ENCODE peak calls at places on chromosomes 11 and 22, in nine cellular contexts. One of them, this sample, is unnamed.

GRCh38 chr11:71309181-71309580 is 56.8 kb upstream of the SHANK2 start:
- DNase-seq in IMR-90: no peak
- DNase-seq in heart left ventricle: no peak
- DNase-seq in uterus: no peak
- DNase-seq in tibial nerve: no peak
- DNase-seq in HCT116: no peak
- DNase-seq in H1: no peak
- DNase-seq in gastrocnemius medialis: no peak
- DNase-seq in right lobe of liver: peak
- DNase-seq in this sample: peak

GRCh38 chr11:116727990-116728389 is 44.8 kb downstream of the BUD13 start:
- DNase-seq in IMR-90: no peak
- DNase-seq in heart left ventricle: no peak
- DNase-seq in uterus: no peak
- DNase-seq in tibial nerve: no peak
- DNase-seq in HCT116: no peak
- DNase-seq in H1: no peak
- DNase-seq in gastrocnemius medialis: no peak
- DNase-seq in right lobe of liver: no peak
- DNase-seq in this sample: no peak

GRCh38 chr22:33539902-33540751 is 380.1 kb downstream of the LARGE1 start:
- DNase-seq in IMR-90: peak
- DNase-seq in heart left ventricle: peak
- DNase-seq in uterus: peak
- DNase-seq in tibial nerve: peak
- DNase-seq in HCT116: no peak
- DNase-seq in H1: no peak
- DNase-seq in gastrocnemius medialis: peak
- DNase-seq in right lobe of liver: peak
- DNase-seq in this sample: peak

GRCh38 chr11:12433571-12434061 is 56.2 kb downstream of the PARVA start:
- DNase-seq in IMR-90: peak
- DNase-seq in heart left ventricle: no peak
- DNase-seq in uterus: no peak
- DNase-seq in tibial nerve: no peak
- DNase-seq in HCT116: no peak
- DNase-seq in H1: no peak
- DNase-seq in gastrocnemius medialis: no peak
- DNase-seq in right lobe of liver: no peak
- DNase-seq in this sample: no peak

GRCh38 chr11:94855666-94856065 is 87.5 kb downstream of the AMOTL1 start:
- DNase-seq in IMR-90: no peak
- DNase-seq in heart left ventricle: no peak
- DNase-seq in uterus: no peak
- DNase-seq in tibial nerve: no peak
- DNase-seq in HCT116: no peak
- DNase-seq in H1: no peak
- DNase-seq in gastrocnemius medialis: no peak
- DNase-seq in right lobe of liver: no peak
- DNase-seq in this sample: no peak

GRCh38 chr22:45473626-45474237 is 29.0 kb upstream of the FBLN1 start:
- DNase-seq in IMR-90: no peak
- DNase-seq in heart left ventricle: no peak
- DNase-seq in uterus: no peak
- DNase-seq in tibial nerve: no peak
- DNase-seq in HCT116: no peak
- DNase-seq in H1: no peak
- DNase-seq in gastrocnemius medialis: no peak
- DNase-seq in right lobe of liver: no peak
- DNase-seq in this sample: peak

GRCh38 chr22:17785185-17786184 is 11.2 kb upstream of the BID start:
- DNase-seq in IMR-90: no peak
- DNase-seq in heart left ventricle: peak
- DNase-seq in uterus: no peak
- DNase-seq in tibial nerve: no peak
- DNase-seq in HCT116: peak
- DNase-seq in H1: peak
- DNase-seq in gastrocnemius medialis: peak
- DNase-seq in right lobe of liver: peak
- DNase-seq in this sample: no peak

GRCh38 chr11:64566915-64567882 is 23.8 kb upstream of the SLC22A12 start:
- DNase-seq in IMR-90: no peak
- DNase-seq in heart left ventricle: no peak
- DNase-seq in uterus: no peak
- DNase-seq in tibial nerve: no peak
- DNase-seq in HCT116: no peak
- DNase-seq in H1: no peak
- DNase-seq in gastrocnemius medialis: no peak
- DNase-seq in right lobe of liver: no peak
- DNase-seq in this sample: no peak

GRCh38 chr11:10674991-10675440 is 18.5 kb downstream of the IRAG1 start:
- DNase-seq in IMR-90: no peak
- DNase-seq in heart left ventricle: peak
- DNase-seq in uterus: peak
- DNase-seq in tibial nerve: peak
- DNase-seq in HCT116: no peak
- DNase-seq in H1: no peak
- DNase-seq in gastrocnemius medialis: peak
- DNase-seq in right lobe of liver: no peak
- DNase-seq in this sample: no peak

GRCh38 chr11:24233041-24233440 is 263.8 kb upstream of the LUZP2 start:
- DNase-seq in IMR-90: no peak
- DNase-seq in heart left ventricle: no peak
- DNase-seq in uterus: no peak
- DNase-seq in tibial nerve: no peak
- DNase-seq in HCT116: no peak
- DNase-seq in H1: no peak
- DNase-seq in gastrocnemius medialis: no peak
- DNase-seq in right lobe of liver: no peak
- DNase-seq in this sample: no peak

GRCh38 chr22:47165338-47165931 is 403.0 kb downstream of the TBC1D22A start:
- DNase-seq in IMR-90: no peak
- DNase-seq in heart left ventricle: no peak
- DNase-seq in uterus: peak
- DNase-seq in tibial nerve: peak
- DNase-seq in HCT116: no peak
- DNase-seq in H1: no peak
- DNase-seq in gastrocnemius medialis: no peak
- DNase-seq in right lobe of liver: peak
- DNase-seq in this sample: peak

GRCh38 chr22:27635852-27636251 is 165.7 kb downstream of the MN1 start:
- DNase-seq in IMR-90: no peak
- DNase-seq in heart left ventricle: no peak
- DNase-seq in uterus: no peak
- DNase-seq in tibial nerve: no peak
- DNase-seq in HCT116: no peak
- DNase-seq in H1: no peak
- DNase-seq in gastrocnemius medialis: no peak
- DNase-seq in right lobe of liver: no peak
- DNase-seq in this sample: peak

GRCh38 chr22:27636716-27637503 is 164.6 kb downstream of the MN1 start:
- DNase-seq in IMR-90: no peak
- DNase-seq in heart left ventricle: peak
- DNase-seq in uterus: no peak
- DNase-seq in tibial nerve: no peak
- DNase-seq in HCT116: no peak
- DNase-seq in H1: no peak
- DNase-seq in gastrocnemius medialis: peak
- DNase-seq in right lobe of liver: no peak
- DNase-seq in this sample: no peak

GRCh38 chr22:27633296-27633871 is 168.2 kb downstream of the MN1 start:
- DNase-seq in IMR-90: no peak
- DNase-seq in heart left ventricle: no peak
- DNase-seq in uterus: no peak
- DNase-seq in tibial nerve: no peak
- DNase-seq in HCT116: no peak
- DNase-seq in H1: no peak
- DNase-seq in gastrocnemius medialis: no peak
- DNase-seq in right lobe of liver: no peak
- DNase-seq in this sample: peak

GRCh38 chr22:27634043-27634442 is 167.5 kb downstream of the MN1 start:
- DNase-seq in IMR-90: no peak
- DNase-seq in heart left ventricle: no peak
- DNase-seq in uterus: no peak
- DNase-seq in tibial nerve: no peak
- DNase-seq in HCT116: no peak
- DNase-seq in H1: no peak
- DNase-seq in gastrocnemius medialis: no peak
- DNase-seq in right lobe of liver: no peak
- DNase-seq in this sample: no peak

GRCh38 chr22:27635435-27635834 is 166.1 kb downstream of the MN1 start:
- DNase-seq in IMR-90: no peak
- DNase-seq in heart left ventricle: no peak
- DNase-seq in uterus: no peak
- DNase-seq in tibial nerve: no peak
- DNase-seq in HCT116: no peak
- DNase-seq in H1: no peak
- DNase-seq in gastrocnemius medialis: no peak
- DNase-seq in right lobe of liver: no peak
- DNase-seq in this sample: no peak
- H3K27ac ChIP-seq in IMR-90: no peak
- H3K27ac ChIP-seq in heart left ventricle: no peak
- H3K27ac ChIP-seq in uterus: no peak
- H3K27ac ChIP-seq in tibial nerve: no peak
- H3K27ac ChIP-seq in HCT116: no peak
- H3K27ac ChIP-seq in H1: no peak
- H3K27ac ChIP-seq in gastrocnemius medialis: peak
- H3K27ac ChIP-seq in right lobe of liver: no peak
- H3K27ac ChIP-seq in this sample: no peak

DNA sequence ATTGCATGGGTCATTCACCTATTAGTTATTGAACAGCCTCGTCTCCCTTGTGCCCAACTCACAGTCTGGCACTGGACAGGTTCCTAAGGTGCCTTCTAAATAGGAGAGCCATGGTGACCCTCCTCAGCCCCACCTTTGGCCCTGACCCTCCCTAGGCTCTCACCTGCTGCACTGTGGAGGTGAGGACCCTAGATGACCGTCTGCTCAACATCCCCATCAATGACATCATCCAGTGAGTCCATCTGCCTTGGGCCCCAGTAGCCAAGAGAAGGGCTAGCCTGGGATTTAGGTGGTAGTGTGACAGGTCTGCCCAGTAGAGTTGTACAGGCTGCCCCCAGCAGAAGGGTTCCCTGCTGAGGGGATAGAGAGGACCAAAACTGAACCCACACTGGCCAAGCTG is 13.6 kb downstream of the UCP2 start:
- DNase-seq in IMR-90: no peak
- DNase-seq in heart left ventricle: no peak
- DNase-seq in uterus: no peak
- DNase-seq in tibial nerve: no peak
- DNase-seq in HCT116: no peak
- DNase-seq in H1: no peak
- DNase-seq in gastrocnemius medialis: no peak
- DNase-seq in right lobe of liver: no peak
- DNase-seq in this sample: no peak
- TF ChIP-seq POLR2A in IMR-90: no peak
- TF ChIP-seq POLR2A in heart left ventricle: no peak
- TF ChIP-seq POLR2A in uterus: no peak
- TF ChIP-seq POLR2A in tibial nerve: no peak
- TF ChIP-seq POLR2A in HCT116: no peak
- TF ChIP-seq POLR2A in H1: no peak
- TF ChIP-seq POLR2A in gastrocnemius medialis: no peak
- TF ChIP-seq POLR2A in right lobe of liver: no peak
- TF ChIP-seq POLR2A in this sample: no peak

GRCh38 chr11:118670063-118670462 is 9.4 kb downstream of the TREH start:
- DNase-seq in IMR-90: no peak
- DNase-seq in heart left ventricle: no peak
- DNase-seq in uterus: no peak
- DNase-seq in tibial nerve: no peak
- DNase-seq in HCT116: no peak
- DNase-seq in H1: no peak
- DNase-seq in gastrocnemius medialis: no peak
- DNase-seq in right lobe of liver: no peak
- DNase-seq in this sample: no peak

GRCh38 chr11:118674094-118674460 is 5.4 kb downstream of the TREH start:
- DNase-seq in IMR-90: no peak
- DNase-seq in heart left ventricle: no peak
- DNase-seq in uterus: no peak
- DNase-seq in tibial nerve: no peak
- DNase-seq in HCT116: no peak
- DNase-seq in H1: no peak
- DNase-seq in gastrocnemius medialis: no peak
- DNase-seq in right lobe of liver: no peak
- DNase-seq in this sample: no peak

GRCh38 chr11:118671254-118671653 is 8.2 kb downstream of the TREH start:
- DNase-seq in IMR-90: no peak
- DNase-seq in heart left ventricle: no peak
- DNase-seq in uterus: no peak
- DNase-seq in tibial nerve: no peak
- DNase-seq in HCT116: no peak
- DNase-seq in H1: no peak
- DNase-seq in gastrocnemius medialis: no peak
- DNase-seq in right lobe of liver: no peak
- DNase-seq in this sample: no peak

GRCh38 chr11:118672865-118673264 is 6.6 kb downstream of the TREH start:
- DNase-seq in IMR-90: no peak
- DNase-seq in heart left ventricle: no peak
- DNase-seq in uterus: no peak
- DNase-seq in tibial nerve: no peak
- DNase-seq in HCT116: no peak
- DNase-seq in H1: no peak
- DNase-seq in gastrocnemius medialis: no peak
- DNase-seq in right lobe of liver: no peak
- DNase-seq in this sample: no peak

DNA sequence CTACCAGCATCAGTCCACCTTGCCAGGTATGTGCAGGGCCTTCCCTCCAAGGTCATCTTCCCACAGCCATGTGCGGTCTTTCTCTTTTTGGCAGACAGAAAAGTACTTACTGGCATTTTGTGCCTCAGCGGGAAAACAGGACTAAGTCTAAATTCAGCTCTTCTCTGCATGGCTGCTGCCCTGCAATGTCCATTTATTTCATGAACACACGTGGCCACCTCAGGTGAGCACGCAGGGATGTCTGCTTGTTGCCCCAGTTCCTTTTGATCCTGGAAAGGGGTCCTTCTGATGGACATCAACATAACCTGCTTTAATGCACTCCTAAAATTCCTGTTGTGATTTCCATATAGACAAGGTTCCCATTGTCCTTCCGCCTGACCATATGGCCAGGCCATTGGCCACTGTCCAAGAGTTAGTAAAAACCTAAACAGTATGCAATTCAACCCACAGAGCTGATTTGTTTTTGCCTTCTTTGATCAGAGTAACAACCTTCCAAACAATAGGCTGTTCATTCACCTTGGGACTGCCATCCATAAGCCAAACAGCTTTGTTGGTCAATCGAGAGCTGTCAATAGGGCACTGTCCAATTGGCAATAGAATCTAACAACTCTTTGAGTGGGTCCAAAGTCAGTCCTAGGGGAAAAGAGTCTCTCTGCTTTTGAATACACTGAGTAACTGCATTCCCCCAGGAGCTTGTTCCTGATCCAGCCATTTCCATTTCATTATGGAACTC is 5.9 kb downstream of the TREH start:
- DNase-seq in IMR-90: no peak
- DNase-seq in heart left ventricle: no peak
- DNase-seq in uterus: no peak
- DNase-seq in tibial nerve: no peak
- DNase-seq in HCT116: no peak
- DNase-seq in H1: no peak
- DNase-seq in gastrocnemius medialis: no peak
- DNase-seq in right lobe of liver: no peak
- DNase-seq in this sample: no peak
- H3K4me3 ChIP-seq in IMR-90: no peak
- H3K4me3 ChIP-seq in heart left ventricle: no peak
- H3K4me3 ChIP-seq in uterus: no peak
- H3K4me3 ChIP-seq in tibial nerve: no peak
- H3K4me3 ChIP-seq in HCT116: no peak
- H3K4me3 ChIP-seq in H1: no peak
- H3K4me3 ChIP-seq in gastrocnemius medialis: no peak
- H3K4me3 ChIP-seq in right lobe of liver: no peak
- H3K4me3 ChIP-seq in this sample: no peak

GRCh38 chr11:35354644-35355043 is 64.7 kb downstream of the SLC1A2 start:
- DNase-seq in IMR-90: peak
- DNase-seq in heart left ventricle: no peak
- DNase-seq in uterus: no peak
- DNase-seq in tibial nerve: no peak
- DNase-seq in HCT116: no peak
- DNase-seq in H1: no peak
- DNase-seq in gastrocnemius medialis: peak
- DNase-seq in right lobe of liver: no peak
- DNase-seq in this sample: no peak
- H3K27ac ChIP-seq in IMR-90: no peak
- H3K27ac ChIP-seq in heart left ventricle: no peak
- H3K27ac ChIP-seq in uterus: no peak
- H3K27ac ChIP-seq in tibial nerve: no peak
- H3K27ac ChIP-seq in HCT116: no peak
- H3K27ac ChIP-seq in H1: no peak
- H3K27ac ChIP-seq in gastrocnemius medialis: no peak
- H3K27ac ChIP-seq in right lobe of liver: no peak
- H3K27ac ChIP-seq in this sample: no peak